ENCODE peak calls at places on chromosomes 5 and 9, in eight cellular contexts. R is CD8-positive, alpha-beta memory T cell; S is GM23338; I is AG04450; J is NCI-H1105; G is NCI-H1048; T is NCI-H1417 treated with DMSO at 0.1 percent for 48 hours; Y is activated T-cell treated with anti-CD3 and anti-CD28 coated beads for 1 hour. U is an unnamed sample.

GRCh38 chr5:143153332-143154119 is 250.0 kb downstream of the NR3C1 start:
- DNase-seq in R (no peak), S (no peak), I (peak), J (no peak), G (no peak), T (no peak), Y (no peak), U (no peak)

GRCh38 chr5:74035521-74035937 is 409.5 kb downstream of the ARHGEF28 start:
- DNase-seq in R (no peak), S (peak), I (no peak), J (no peak), G (no peak), T (no peak), Y (no peak), U (peak)

GRCh38 chr5:134127376-134127861 is 12.9 kb downstream of the TCF7 start:
- DNase-seq in R (no peak), S (no peak), I (no peak), J (no peak), G (no peak), T (no peak), Y (no peak), U (no peak)

GRCh38 chr9:78592866-78593265 is 295.9 kb downstream of the PSAT1 start:
- DNase-seq in R (no peak), S (no peak), I (no peak), J (no peak), G (no peak), T (no peak), Y (no peak), U (no peak)

GRCh38 chr9:96168882-96169281 is 133.1 kb downstream of the HSD17B3 start:
- DNase-seq in R (no peak), S (no peak), I (no peak), J (no peak), G (no peak), T (no peak), Y (no peak), U (no peak)

GRCh38 chr5:95178046-95178651 is 106.7 kb downstream of the MCTP1 start:
- DNase-seq in R (no peak), S (peak), I (no peak), J (no peak), G (no peak), T (no peak), Y (no peak), U (peak)

GRCh38 chr5:1765141-1765879 is 34.3 kb downstream of the MRPL36 start:
- DNase-seq in R (peak), S (no peak), I (no peak), J (no peak), G (no peak), T (no peak), Y (no peak), U (no peak)

GRCh38 chr5:13350754-13351153 is 593.7 kb downstream of the DNAH5 start:
- DNase-seq in R (no peak), S (no peak), I (no peak), J (no peak), G (no peak), T (no peak), Y (no peak), U (no peak)

GRCh38 chr9:81455417-81455816 is 233.9 kb downstream of the TLE1 start:
- DNase-seq in R (no peak), S (no peak), I (no peak), J (no peak), G (no peak), T (no peak), Y (no peak), U (no peak)

GRCh38 chr5:52283221-52283620 is 504.5 kb upstream of the ITGA1 start:
- DNase-seq in R (no peak), S (no peak), I (no peak), J (no peak), G (no peak), T (no peak), Y (no peak), U (peak)

GRCh38 chr5:180803181-180804128 is 849 bp upstream of the MGAT1 start:
- DNase-seq in R (peak), S (peak), I (no peak), J (no peak), G (no peak), T (no peak), Y (peak), U (no peak)

GRCh38 chr9:96441798-96442445 is 8.0 kb upstream of the HABP4 start:
- DNase-seq in R (no peak), S (peak), I (no peak), J (no peak), G (no peak), T (no peak), Y (no peak), U (no peak)

GRCh38 chr9:136391737-136392537 is 8.0 kb downstream of the SNAPC4 start:
- DNase-seq in R (no peak), S (no peak), I (no peak), J (no peak), G (no peak), T (no peak), Y (no peak), U (no peak)

GRCh38 chr5:62587737-62588136 is 9.1 kb downstream of the LRRC70 start:
- DNase-seq in R (no peak), S (no peak), I (no peak), J (no peak), G (no peak), T (no peak), Y (no peak), U (no peak)

GRCh38 chr9:68844623-68845612 is 139.9 kb downstream of the PIP5K1B start:
- DNase-seq in R (no peak), S (peak), I (no peak), J (peak), G (no peak), T (no peak), Y (no peak), U (no peak)

GRCh38 chr5:36939969-36940858 is 63.6 kb downstream of the NIPBL start:
- DNase-seq in R (no peak), S (no peak), I (no peak), J (no peak), G (no peak), T (no peak), Y (no peak), U (no peak)

GRCh38 chr5:29896651-29897050 is 1296.8 kb upstream of the CDH6 start:
- DNase-seq in R (no peak), S (no peak), I (no peak), J (no peak), G (no peak), T (no peak), Y (no peak), U (no peak)

GRCh38 chr9:124381073-124381945 is 33.9 kb downstream of the PSMB7 start:
- DNase-seq in R (no peak), S (no peak), I (no peak), J (no peak), G (no peak), T (no peak), Y (no peak), U (no peak)

GRCh38 chr9:629136-629535 is 212.4 kb upstream of the DMRT1 start:
- DNase-seq in R (no peak), S (no peak), I (no peak), J (no peak), G (no peak), T (no peak), Y (no peak), U (no peak)

GRCh38 chr5:468401-468800 is 25.4 kb downstream of the EXOC3 start:
- DNase-seq in R (peak), S (no peak), I (no peak), J (no peak), G (no peak), T (no peak), Y (no peak), U (no peak)

GRCh38 chr9:14652729-14653377 is 40.4 kb downstream of the ZDHHC21 start:
- DNase-seq in R (no peak), S (peak), I (no peak), J (no peak), G (no peak), T (no peak), Y (no peak), U (no peak)

GRCh38 chr5:1239514-1240251 is 14.5 kb downstream of the SLC6A18 start:
- DNase-seq in R (no peak), S (no peak), I (no peak), J (no peak), G (no peak), T (no peak), Y (no peak), U (no peak)

GRCh38 chr5:150538007-150538917 is 30.3 kb downstream of the NDST1 start:
- DNase-seq in R (no peak), S (no peak), I (no peak), J (no peak), G (no peak), T (no peak), Y (no peak), U (no peak)

GRCh38 chr5:39714036-39714698 is 289.4 kb upstream of the DAB2 start:
- DNase-seq in R (peak), S (peak), I (peak), J (no peak), G (peak), T (no peak), Y (no peak), U (peak)